ENCODE peak calls at places on chromosomes 12 and 14, in five cellular contexts. One of them, this sample, is unnamed.

GRCh38 chr12:124763594-124763979 is 100.1 kb downstream of the SCARB1 start:
- DNase-seq in fibroblast of mammary gland: peak
- DNase-seq in cardiac fibroblast: no peak
- DNase-seq in AG09309: no peak
- DNase-seq in mesothelial cell of epicardium: no peak
- DNase-seq in this sample: no peak

GRCh38 chr14:53109028-53109687 is 44.0 kb downstream of the DDHD1 start:
- DNase-seq in fibroblast of mammary gland: no peak
- DNase-seq in cardiac fibroblast: no peak
- DNase-seq in AG09309: no peak
- DNase-seq in mesothelial cell of epicardium: no peak
- DNase-seq in this sample: no peak

GRCh38 chr14:32629146-32629545 is 300.0 kb downstream of the AKAP6 start:
- DNase-seq in fibroblast of mammary gland: peak
- DNase-seq in cardiac fibroblast: peak
- DNase-seq in AG09309: no peak
- DNase-seq in mesothelial cell of epicardium: no peak
- DNase-seq in this sample: no peak

GRCh38 chr14:96056509-96057422 is 17.6 kb downstream of the C14orf132 start:
- DNase-seq in fibroblast of mammary gland: no peak
- DNase-seq in cardiac fibroblast: no peak
- DNase-seq in AG09309: no peak
- DNase-seq in mesothelial cell of epicardium: no peak
- DNase-seq in this sample: peak

GRCh38 chr12:99495797-99496196 is 151.8 kb upstream of the GARIN6 start:
- DNase-seq in fibroblast of mammary gland: no peak
- DNase-seq in cardiac fibroblast: no peak
- DNase-seq in AG09309: no peak
- DNase-seq in mesothelial cell of epicardium: no peak
- DNase-seq in this sample: no peak

GRCh38 chr14:37047226-37047625 is 125.2 kb downstream of the SLC25A21 start:
- DNase-seq in fibroblast of mammary gland: no peak
- DNase-seq in cardiac fibroblast: no peak
- DNase-seq in AG09309: no peak
- DNase-seq in mesothelial cell of epicardium: no peak
- DNase-seq in this sample: no peak

GRCh38 chr12:45336331-45336730 is 120.4 kb downstream of the ANO6 start:
- DNase-seq in fibroblast of mammary gland: peak
- DNase-seq in cardiac fibroblast: peak
- DNase-seq in AG09309: peak
- DNase-seq in mesothelial cell of epicardium: no peak
- DNase-seq in this sample: no peak

GRCh38 chr12:12934556-12934955 is 17.4 kb downstream of the GPRC5D start:
- DNase-seq in fibroblast of mammary gland: no peak
- DNase-seq in cardiac fibroblast: no peak
- DNase-seq in AG09309: no peak
- DNase-seq in mesothelial cell of epicardium: no peak
- DNase-seq in this sample: no peak

GRCh38 chr12:5295966-5296365 is 135.9 kb upstream of the NTF3 start:
- DNase-seq in fibroblast of mammary gland: no peak
- DNase-seq in cardiac fibroblast: no peak
- DNase-seq in AG09309: no peak
- DNase-seq in mesothelial cell of epicardium: no peak
- DNase-seq in this sample: no peak

GRCh38 chr12:14665354-14666348 is 30.7 kb downstream of the GUCY2C start:
- DNase-seq in fibroblast of mammary gland: no peak
- DNase-seq in cardiac fibroblast: no peak
- DNase-seq in AG09309: no peak
- DNase-seq in mesothelial cell of epicardium: no peak
- DNase-seq in this sample: no peak
- TF ChIP-seq CTCF in fibroblast of mammary gland: no peak
- TF ChIP-seq CTCF in cardiac fibroblast: no peak
- TF ChIP-seq CTCF in AG09309: no peak
- TF ChIP-seq CTCF in mesothelial cell of epicardium: no peak
- TF ChIP-seq CTCF in this sample: no peak

DNA sequence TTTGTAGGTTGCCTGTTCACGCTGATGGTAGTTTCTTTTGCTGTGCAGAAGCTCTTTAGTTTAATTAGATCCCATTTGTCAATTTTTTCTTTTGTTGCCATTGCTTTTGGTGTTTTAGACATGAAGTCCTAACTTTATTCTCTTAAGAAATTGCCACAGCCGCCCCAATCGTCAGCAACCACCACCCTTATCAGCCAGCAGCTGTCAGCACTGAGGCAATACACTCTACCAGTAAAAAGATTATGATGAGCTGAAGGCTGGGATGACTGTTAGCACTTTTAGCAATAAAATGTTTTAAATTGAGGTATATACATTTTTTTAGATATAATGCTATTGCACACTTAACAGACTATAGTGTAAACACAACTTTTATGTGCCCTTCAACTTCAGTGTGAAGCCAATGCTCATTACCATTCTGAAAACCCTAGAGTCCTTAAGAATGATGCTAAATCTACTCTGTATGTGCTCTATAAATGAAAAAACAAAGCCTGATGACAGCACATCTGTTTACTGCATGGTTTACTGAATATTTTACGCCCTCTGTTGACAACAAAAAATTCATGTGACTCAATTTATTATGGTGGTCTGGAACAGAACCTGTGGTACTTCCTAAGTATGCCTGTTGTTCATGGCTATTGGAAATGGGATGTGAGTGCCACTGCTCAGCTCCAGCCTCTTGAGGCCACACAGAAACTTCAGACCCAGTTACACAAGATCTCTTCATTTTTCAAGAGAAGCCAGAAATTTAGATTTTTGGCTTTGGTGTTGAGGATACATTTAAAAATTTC is 197.4 kb downstream of the DUSP6 start:
- DNase-seq in fibroblast of mammary gland: peak
- DNase-seq in cardiac fibroblast: peak
- DNase-seq in AG09309: no peak
- DNase-seq in mesothelial cell of epicardium: no peak
- DNase-seq in this sample: no peak
- TF ChIP-seq CTCF in fibroblast of mammary gland: peak
- TF ChIP-seq CTCF in cardiac fibroblast: peak
- TF ChIP-seq CTCF in AG09309: no peak
- TF ChIP-seq CTCF in mesothelial cell of epicardium: no peak
- TF ChIP-seq CTCF in this sample: no peak

GRCh38 chr12:77615331-77615730 is 215.4 kb upstream of the NAV3 start:
- DNase-seq in fibroblast of mammary gland: peak
- DNase-seq in cardiac fibroblast: peak
- DNase-seq in AG09309: no peak
- DNase-seq in mesothelial cell of epicardium: no peak
- DNase-seq in this sample: no peak
- TF ChIP-seq CTCF in fibroblast of mammary gland: peak
- TF ChIP-seq CTCF in cardiac fibroblast: no peak
- TF ChIP-seq CTCF in AG09309: peak
- TF ChIP-seq CTCF in mesothelial cell of epicardium: no peak
- TF ChIP-seq CTCF in this sample: peak

GRCh38 chr12:17028348-17028747 is 422.4 kb upstream of the LMO3 start:
- DNase-seq in fibroblast of mammary gland: no peak
- DNase-seq in cardiac fibroblast: no peak
- DNase-seq in AG09309: no peak
- DNase-seq in mesothelial cell of epicardium: no peak
- DNase-seq in this sample: no peak
- TF ChIP-seq CTCF in fibroblast of mammary gland: no peak
- TF ChIP-seq CTCF in cardiac fibroblast: no peak
- TF ChIP-seq CTCF in AG09309: no peak
- TF ChIP-seq CTCF in mesothelial cell of epicardium: no peak
- TF ChIP-seq CTCF in this sample: no peak

DNA sequence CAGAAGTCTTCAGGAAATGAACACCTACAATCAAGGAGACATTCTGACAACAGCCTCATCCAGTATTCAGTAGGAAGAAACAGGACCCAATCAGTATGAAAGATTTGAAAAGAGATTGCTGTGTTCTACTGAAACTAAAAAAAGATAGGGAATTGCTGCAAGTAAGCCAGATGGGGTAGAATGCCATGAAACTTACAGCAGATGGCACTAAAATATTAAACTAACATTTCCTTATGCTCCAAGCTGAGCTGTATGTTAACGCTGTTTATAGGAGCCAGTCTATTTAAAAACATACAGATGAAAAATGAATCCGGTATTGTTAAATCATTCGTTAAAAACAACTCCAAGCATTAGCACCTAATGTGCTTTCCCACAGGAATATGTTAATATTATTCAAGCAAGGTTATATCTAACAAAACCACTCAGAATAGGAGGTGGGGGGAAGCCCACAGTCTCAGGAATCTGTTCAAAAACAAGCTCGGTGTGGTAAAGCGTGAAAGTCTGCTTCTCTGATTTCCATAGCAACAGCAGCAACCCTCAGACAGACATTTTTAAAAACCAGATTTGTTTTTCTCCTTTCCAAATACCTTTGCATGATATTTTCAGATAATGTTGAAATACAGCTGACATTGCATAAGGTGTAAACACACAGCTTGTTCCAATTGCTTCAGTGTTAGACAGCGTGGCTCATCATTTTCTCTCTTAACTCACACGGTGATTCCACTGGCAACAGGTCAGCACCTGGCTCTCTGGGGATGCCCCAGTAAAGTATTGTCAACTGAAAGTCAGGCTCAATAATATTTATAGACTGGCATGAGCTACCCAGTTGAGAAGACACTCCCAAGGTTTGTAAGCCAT is 131.4 kb upstream of the CCDC175 start:
- DNase-seq in fibroblast of mammary gland: peak
- DNase-seq in cardiac fibroblast: peak
- DNase-seq in AG09309: no peak
- DNase-seq in mesothelial cell of epicardium: no peak
- DNase-seq in this sample: no peak
- TF ChIP-seq CTCF in fibroblast of mammary gland: no peak
- TF ChIP-seq CTCF in cardiac fibroblast: no peak
- TF ChIP-seq CTCF in AG09309: no peak
- TF ChIP-seq CTCF in mesothelial cell of epicardium: no peak
- TF ChIP-seq CTCF in this sample: peak

DNA sequence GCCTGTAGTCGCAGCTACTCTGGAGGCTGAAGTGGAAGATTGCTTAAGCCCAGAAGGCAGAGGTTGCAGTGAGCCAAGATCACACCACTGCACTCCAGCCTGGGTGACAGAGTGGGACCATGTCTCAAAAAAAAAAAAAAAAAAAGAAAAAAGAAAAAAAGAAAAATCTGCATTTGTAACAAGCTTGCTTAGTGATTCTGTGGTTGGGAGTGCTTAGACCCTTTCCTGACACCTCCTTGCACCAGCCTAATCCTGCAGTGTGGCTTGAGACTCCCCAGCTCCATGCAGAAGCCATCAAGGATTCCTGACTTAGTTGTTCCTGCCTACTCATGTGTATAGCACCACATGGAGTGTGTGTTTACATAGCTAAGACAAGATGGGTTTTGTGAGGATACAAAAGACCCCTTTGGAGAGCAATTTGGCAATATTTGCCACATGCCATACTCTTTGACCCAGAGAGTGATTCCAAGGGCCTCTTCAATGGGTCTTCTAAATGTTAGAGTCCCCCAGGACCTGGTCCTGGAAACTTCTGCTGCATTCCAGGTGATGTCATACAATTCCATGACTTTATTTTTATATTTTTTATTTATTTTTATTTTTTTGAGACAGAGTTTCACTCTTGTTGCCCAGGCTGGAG is 5.1 kb upstream of the TMED10 start:
- DNase-seq in fibroblast of mammary gland: no peak
- DNase-seq in cardiac fibroblast: no peak
- DNase-seq in AG09309: no peak
- DNase-seq in mesothelial cell of epicardium: no peak
- DNase-seq in this sample: no peak
- TF ChIP-seq CTCF in fibroblast of mammary gland: no peak
- TF ChIP-seq CTCF in cardiac fibroblast: no peak
- TF ChIP-seq CTCF in AG09309: no peak
- TF ChIP-seq CTCF in mesothelial cell of epicardium: no peak
- TF ChIP-seq CTCF in this sample: no peak